ENCODE peak calls at places on chromosomes 11 and 22, in ten cellular contexts. P, O, U, D, Q, Y, X, C, K and S are unnamed samples.

GRCh38 chr11:46250071-46251052 is 27.1 kb upstream of the CREB3L1 start:
- DNase-seq in P (no peak), O (no peak), U (no peak), D (no peak), Q (no peak), Y (no peak), X (no peak), C (no peak), K (no peak), S (no peak)

GRCh38 chr11:130092661-130093060 is 23.0 kb downstream of the APLP2 start:
- DNase-seq in P (peak; percentile 30), O (no peak), U (no peak), D (no peak), Q (no peak), Y (no peak), X (no peak), C (no peak), K (no peak), S (no peak)

GRCh38 chr22:37549704-37550059 is 10.6 kb upstream of the CDC42EP1 start:
- DNase-seq in P (no peak), O (peak; percentile 70), U (no peak), D (no peak), Q (peak; percentile 62), Y (no peak), X (no peak), C (peak; percentile 96), K (no peak), S (peak; percentile 79)

GRCh38 chr11:113114452-113115027 is 153.3 kb downstream of the NCAM1 start:
- DNase-seq in P (peak; percentile 9), O (peak; percentile 64), U (no peak), D (peak; percentile 33), Q (peak; percentile 49), Y (peak; percentile 25), X (peak; percentile 71), C (no peak), K (peak; percentile 31), S (peak; percentile 70)

GRCh38 chr11:35485656-35486318 is 39.6 kb downstream of the PAMR1 start:
- DNase-seq in P (peak; percentile 67), O (peak; percentile 59), U (peak; percentile 83), D (peak; percentile 77), Q (peak; percentile 72), Y (peak; percentile 65), X (peak; percentile 79), C (no peak), K (peak; percentile 85), S (peak; percentile 83)

GRCh38 chr11:73384871-73385692 is 8.9 kb downstream of the RELT start:
- DNase-seq in P (peak; percentile 89), O (peak; percentile 65), U (no peak), D (no peak), Q (no peak), Y (peak; percentile 62), X (peak; percentile 77), C (peak; percentile 60), K (no peak), S (no peak)

GRCh38 chr11:11279956-11280689 is 72.9 kb downstream of the CSNK2A3 start:
- DNase-seq in P (peak; percentile 43), O (no peak), U (no peak), D (no peak), Q (no peak), Y (no peak), X (peak; percentile 49), C (no peak), K (peak; percentile 22), S (no peak)

GRCh38 chr11:13440100-13440855 is 22.7 kb downstream of the BTBD10 start:
- DNase-seq in P (no peak), O (no peak), U (no peak), D (peak; percentile 78), Q (peak; percentile 64), Y (peak; percentile 25), X (no peak), C (peak; percentile 86), K (peak; percentile 95), S (peak; percentile 32)

DNA sequence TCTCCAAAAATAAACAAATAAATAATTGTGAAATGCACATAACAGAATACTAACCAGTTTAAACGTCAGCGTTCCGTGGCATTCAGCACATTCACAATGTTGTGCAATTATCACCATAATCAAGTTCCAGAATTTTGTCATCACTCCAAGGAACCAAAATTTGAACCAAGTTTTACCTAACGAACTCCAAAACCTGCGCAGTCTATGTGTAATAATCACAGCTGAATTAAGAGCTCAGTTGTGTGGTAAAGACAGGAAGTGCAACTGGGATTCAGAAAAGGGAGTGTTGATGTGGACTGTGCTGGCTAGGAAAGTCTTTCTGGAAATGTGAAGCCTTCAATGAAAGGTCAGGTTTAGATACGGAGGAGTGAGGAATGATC is 5.4 kb upstream of the MCAM start:
- DNase-seq in P (no peak), O (no peak), U (no peak), D (no peak), Q (no peak), Y (no peak), X (no peak), C (peak; percentile 93), K (no peak), S (no peak)
- H3K27ac ChIP-seq in P (no peak overlapping the region), O (peak overlapping the region; percentile 99), U (peak overlapping the region; percentile 95), D (peak overlapping the region; percentile 91), Q (no peak overlapping the region), Y (peak overlapping the region; percentile 99), X (peak overlapping the region; percentile 94), C (no peak overlapping the region), K (no peak overlapping the region), S (no peak overlapping the region)

DNA sequence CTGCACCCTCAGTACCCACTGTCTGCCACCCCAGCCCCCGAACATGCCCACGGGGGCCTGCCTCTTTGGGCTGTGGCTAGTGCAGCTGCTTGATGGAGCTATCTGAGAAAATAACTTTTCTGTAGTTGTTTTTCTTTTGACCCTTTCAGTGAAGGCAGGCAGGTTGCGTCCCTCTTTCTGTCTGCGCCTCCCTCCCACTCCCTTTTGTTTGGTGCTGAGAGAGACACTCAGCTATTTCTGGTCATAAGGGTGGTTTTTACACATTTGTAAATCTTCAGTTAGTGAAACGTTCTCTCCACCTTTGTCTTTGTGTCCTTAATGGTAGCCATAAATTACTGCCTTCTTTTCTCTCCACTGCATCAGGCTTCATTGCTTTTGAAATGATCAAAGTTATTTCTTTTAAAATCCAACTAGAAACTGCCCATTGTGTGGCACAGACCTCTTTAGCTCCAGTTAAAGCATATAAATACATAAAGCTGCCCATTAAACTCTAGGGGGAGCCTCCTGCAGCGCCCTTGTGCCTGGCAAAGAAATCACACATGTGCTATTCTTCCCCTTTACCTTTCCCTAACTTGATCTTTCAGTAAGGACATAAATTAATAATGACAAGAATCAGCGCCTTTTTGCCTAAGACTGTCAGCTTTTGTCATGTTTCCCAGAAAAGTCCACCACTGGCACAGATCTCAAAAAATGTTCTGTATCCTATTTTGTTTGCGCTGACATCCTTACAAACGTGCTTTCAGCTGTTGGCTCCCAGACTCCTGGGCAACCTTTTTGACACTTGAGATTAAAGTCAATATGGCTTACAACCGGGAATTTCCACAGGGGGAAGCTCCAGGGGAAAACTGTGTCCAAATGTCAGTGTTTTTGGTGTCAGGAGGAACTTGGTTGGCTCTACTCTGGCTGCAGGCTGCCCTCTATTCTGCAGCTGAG is 1.7 kb upstream of the SCUBE2 start:
- DNase-seq in P (peak; percentile 18), O (no peak), U (no peak), D (peak; percentile 18), Q (peak; percentile 58), Y (no peak), X (no peak), C (peak; percentile 80), K (no peak), S (no peak)
- TF ChIP-seq CTCF in P (peak; percentile 70), O (no peak), U (no peak), D (peak; percentile 46), Q (peak; percentile 41), Y (no peak), X (no peak), C (peak; percentile 32), K (peak; percentile 58), S (peak; percentile 42)

GRCh38 chr22:50306753-50307749 is at the start of gene PLXNB2:
- DNase-seq in P (no peak), O (peak; percentile 87), U (peak; percentile 60), D (peak; percentile 77), Q (peak; percentile 96), Y (peak; percentile 82), X (peak; percentile 93), C (peak; percentile 97), K (peak; percentile 47), S (peak; percentile 91)

GRCh38 chr22:50303848-50304527 is 3.5 kb downstream of the PLXNB2 start:
- DNase-seq in P (peak; percentile 38), O (no peak), U (no peak), D (peak; percentile 58), Q (peak; percentile 63), Y (peak; percentile 70), X (peak; percentile 88), C (peak; percentile 96), K (no peak), S (no peak)

GRCh38 chr22:50304528-50305392 is 2.7 kb downstream of the PLXNB2 start:
- DNase-seq in P (no peak), O (no peak), U (no peak), D (peak; percentile 45), Q (no peak), Y (peak; percentile 67), X (peak; percentile 80), C (peak; percentile 95), K (no peak), S (no peak)

GRCh38 chr22:50305658-50306566 is 1.5 kb downstream of the PLXNB2 start:
- DNase-seq in P (no peak), O (peak; percentile 89), U (peak; percentile 59), D (peak; percentile 85), Q (peak; percentile 77), Y (peak; percentile 86), X (peak; percentile 93), C (peak; percentile 100), K (peak; percentile 79), S (peak; percentile 57)

DNA sequence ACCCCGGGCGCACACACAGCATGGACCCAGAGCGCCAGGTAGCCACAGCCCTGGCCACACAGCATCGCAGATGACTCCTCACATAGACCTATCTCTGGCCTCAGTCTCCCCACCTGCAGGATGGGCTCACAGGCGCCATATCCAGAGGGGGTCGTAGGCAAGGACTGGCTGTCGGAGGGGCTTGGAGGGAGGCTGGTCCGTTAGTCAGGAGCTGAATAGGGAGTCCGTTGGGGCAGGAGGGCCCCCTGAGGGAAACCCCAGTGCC is 2.1 kb downstream of the PLXNB2 start:
- DNase-seq in P (no peak), O (no peak), U (no peak), D (no peak), Q (no peak), Y (no peak), X (no peak), C (no peak), K (no peak), S (no peak)
- H3K4me3 ChIP-seq in P (no peak overlapping the region), O (peak overlapping the region; percentile 96), U (peak overlapping the region; percentile 62), D (peak overlapping the region; percentile 100), Q (peak overlapping the region; percentile 98), Y (peak overlapping the region; percentile 72), X (peak overlapping the region; percentile 81), C (peak overlapping the region; percentile 87), K (peak overlapping the region; percentile 79), S (no peak overlapping the region)

GRCh38 chr11:17827006-17827405 is 92.4 kb downstream of the KCNC1 start:
- DNase-seq in P (no peak), O (no peak), U (no peak), D (peak; percentile 12), Q (peak; percentile 33), Y (no peak), X (no peak), C (no peak), K (no peak), S (no peak)

GRCh38 chr11:17822021-17822781 is 87.6 kb downstream of the KCNC1 start:
- DNase-seq in P (no peak), O (peak; percentile 50), U (no peak), D (no peak), Q (no peak), Y (no peak), X (no peak), C (no peak), K (peak; percentile 39), S (peak; percentile 83)
- H3K27ac ChIP-seq in P (no peak overlapping the region), O (peak overlapping the region; percentile 62), U (no peak overlapping the region), D (no peak overlapping the region), Q (peak overlapping the region; percentile 85), Y (no peak overlapping the region), X (no peak overlapping the region), C (no peak overlapping the region), K (no peak overlapping the region), S (no peak overlapping the region)

GRCh38 chr22:42967933-42968332 is 47.0 kb downstream of the PACSIN2 start:
- DNase-seq in P (no peak), O (peak; percentile 77), U (no peak), D (no peak), Q (no peak), Y (peak; percentile 54), X (peak; percentile 82), C (no peak), K (no peak), S (no peak)
- TF ChIP-seq CTCF in P (no peak), O (peak; percentile 57), U (no peak), D (no peak), Q (no peak), Y (no peak), X (no peak), C (no peak), K (peak; percentile 18), S (no peak)